ENCODE peak calls at places on chromosomes 6 and 20, in six cellular contexts. E, F, H, D, B and M are unnamed samples.

GRCh38 chr6:87291879-87292278 is 30.5 kb upstream of the SMIM8 start:
- DNase-seq in D (no peak), B (no peak), F (no peak), E (no peak), H (no peak), M (no peak)

GRCh38 chr20:44891826-44892225 is 6.3 kb downstream of the YWHAB start:
- DNase-seq in F (no peak), B (no peak), D (no peak), E (no peak), H (no peak), M (no peak)

GRCh38 chr6:48429021-48429420 is 318.0 kb upstream of the PTCHD4 start:
- DNase-seq in D (no peak), H (no peak), B (peak; percentile 12), E (no peak), F (no peak), M (peak; percentile 39)

GRCh38 chr6:89952696-89953095 is 58.4 kb downstream of the GJA10 start:
- DNase-seq in D (no peak), H (no peak), E (no peak), B (peak; percentile 73), F (no peak), M (peak; percentile 76)

GRCh38 chr6:74749211-74750142 is 456.4 kb downstream of the COL12A1 start:
- DNase-seq in F (no peak), B (peak; percentile 75), D (no peak), H (no peak), E (no peak), M (peak; percentile 74)

GRCh38 chr20:32444474-32445220 is 86.5 kb downstream of the ASXL1 start:
- DNase-seq in H (no peak), B (no peak), D (no peak), F (no peak), E (no peak), M (no peak)

GRCh38 chr6:95240514-95240913 is 336.8 kb upstream of the MANEA start:
- DNase-seq in E (no peak), B (no peak), H (no peak), D (no peak), F (no peak), M (no peak)

GRCh38 chr6:142945071-142945445 is at the start of gene HIVEP2:
- DNase-seq in B (peak; percentile 84), E (peak; percentile 87), H (peak; percentile 89), D (peak; percentile 84), F (peak; percentile 89), M (peak; percentile 91)

GRCh38 chr6:164039954-164040375 is 625.4 kb downstream of the QKI start:
- DNase-seq in F (peak; percentile 19), B (no peak), D (no peak), E (peak; percentile 36), H (peak; percentile 38), M (peak; percentile 50)

GRCh38 chr6:33725222-33725621 is 13.7 kb upstream of the UQCC2 start:
- DNase-seq in B (no peak), H (no peak), E (no peak), D (no peak), F (no peak), M (no peak)

GRCh38 chr6:70280462-70280861 is 22.4 kb downstream of the COL9A1 start:
- DNase-seq in D (no peak), F (no peak), E (no peak), B (no peak), H (no peak), M (no peak)

GRCh38 chr20:57697540-57697939 is 12.3 kb downstream of the PMEPA1 start:
- DNase-seq in E (no peak), F (no peak), H (no peak), D (no peak), B (no peak), M (peak; percentile 2)

GRCh38 chr6:14276066-14276465 is 158.5 kb downstream of the CD83 start:
- DNase-seq in F (no peak), E (no peak), D (no peak), B (no peak), H (no peak), M (no peak)

GRCh38 chr20:38460040-38460623 is 12.5 kb upstream of the RALGAPB start:
- DNase-seq in E (no peak), D (no peak), B (peak; percentile 91), H (peak; percentile 52), F (peak; percentile 70), M (peak; percentile 97)

GRCh38 chr6:5173862-5174643 is 86.7 kb downstream of the LYRM4 start:
- DNase-seq in H (no peak), F (no peak), E (no peak), B (no peak), D (no peak), M (peak; percentile 57)

GRCh38 chr6:135251416-135251815 is 70.3 kb downstream of the MYB start:
- DNase-seq in H (peak; percentile 41), B (no peak), D (no peak), F (peak; percentile 84), E (no peak), M (no peak)

GRCh38 chr6:132132911-132133639 is 181.9 kb upstream of the CCN2 start:
- DNase-seq in E (no peak), H (no peak), F (no peak), B (peak; percentile 83), D (no peak), M (peak; percentile 65)

GRCh38 chr20:19688031-19688806 is 69.8 kb upstream of the RIN2 start:
- DNase-seq in D (peak; percentile 73), H (peak; percentile 65), E (peak; percentile 80), B (peak; percentile 90), F (peak; percentile 82), M (peak; percentile 94)

GRCh38 chr6:52416629-52417151 is 3.5 kb upstream of the EFHC1 start:
- DNase-seq in E (no peak), F (peak; percentile 69), B (peak; percentile 80), H (peak; percentile 43), D (peak; percentile 83), M (peak; percentile 72)

GRCh38 chr6:72811971-72812421 is 190.1 kb downstream of the KCNQ5 start:
- DNase-seq in F (no peak), D (no peak), B (no peak), H (no peak), E (no peak), M (peak; percentile 30)

GRCh38 chr6:157823523-157824370 is 701 bp downstream of the SNX9 start:
- DNase-seq in H (no peak), F (peak; percentile 82), D (peak; percentile 58), E (peak; percentile 24), B (peak; percentile 87), M (peak; percentile 74)

GRCh38 chr20:47256665-47257236 is 99.7 kb downstream of the ZMYND8 start:
- DNase-seq in E (no peak), F (no peak), B (peak; percentile 30), D (no peak), H (no peak), M (peak; percentile 34)

GRCh38 chr20:48025661-48026060 is 240.4 kb upstream of the SULF2 start:
- DNase-seq in D (no peak), H (no peak), E (no peak), F (no peak), B (no peak), M (peak; percentile 20)

GRCh38 chr6:28858963-28859362 is 64.8 kb downstream of the TRIM27 start:
- DNase-seq in E (no peak), H (no peak), F (no peak), B (peak; percentile 79), D (no peak), M (no peak)

GRCh38 chr6:90459225-90459758 is 127.6 kb downstream of the MAP3K7 start:
- DNase-seq in H (no peak), E (no peak), D (no peak), F (no peak), B (peak; percentile 37), M (no peak)

GRCh38 chr20:59706106-59706693 is 101.9 kb downstream of the PHACTR3 start:
- DNase-seq in B (no peak), D (no peak), F (no peak), H (no peak), E (no peak), M (no peak)

GRCh38 chr6:106961136-106961535 is 13.4 kb downstream of the CD24 start:
- DNase-seq in E (no peak), D (no peak), B (no peak), F (no peak), H (no peak), M (no peak)

DNA sequence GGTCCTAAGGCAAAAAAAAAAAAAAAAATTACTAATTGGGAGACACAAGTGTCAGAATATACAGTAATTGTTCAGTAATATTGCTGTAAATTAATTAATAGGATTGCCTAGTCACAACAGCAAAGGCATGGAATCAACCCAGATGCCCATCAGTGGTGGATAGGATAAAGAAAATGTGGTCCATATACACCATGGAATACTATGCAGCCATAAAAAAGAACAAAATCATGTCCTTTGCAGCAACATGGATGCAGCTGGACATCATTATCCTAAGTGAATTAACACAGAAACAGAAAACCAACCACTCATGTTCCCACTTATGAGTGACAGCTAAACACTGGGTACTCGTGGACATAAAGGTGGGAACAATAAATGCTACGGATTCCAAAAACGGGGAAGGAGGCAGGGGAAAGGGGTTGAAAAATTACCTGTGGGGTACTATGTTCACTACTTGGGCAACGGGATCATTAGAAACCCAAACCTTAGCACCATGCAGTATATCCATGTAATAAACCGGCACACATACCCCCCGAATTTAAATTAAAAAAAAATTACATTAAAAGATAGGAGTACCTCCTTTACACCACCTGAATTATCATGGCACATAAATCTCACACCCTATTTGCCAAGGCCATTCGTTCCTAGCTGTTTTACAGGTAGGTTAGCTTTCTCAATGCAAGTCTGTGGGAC is 689 bp upstream of the PFDN4 start:
- DNase-seq in F (no peak), E (no peak), B (no peak), H (peak; percentile 23), D (no peak), M (no peak)
- H3K4me3 ChIP-seq in F (no peak overlapping the region), E (peak overlapping the region; percentile 97), B (no peak overlapping the region), H (no peak overlapping the region), D (peak overlapping the region; percentile 93), M (peak overlapping the region; percentile 90)

DNA sequence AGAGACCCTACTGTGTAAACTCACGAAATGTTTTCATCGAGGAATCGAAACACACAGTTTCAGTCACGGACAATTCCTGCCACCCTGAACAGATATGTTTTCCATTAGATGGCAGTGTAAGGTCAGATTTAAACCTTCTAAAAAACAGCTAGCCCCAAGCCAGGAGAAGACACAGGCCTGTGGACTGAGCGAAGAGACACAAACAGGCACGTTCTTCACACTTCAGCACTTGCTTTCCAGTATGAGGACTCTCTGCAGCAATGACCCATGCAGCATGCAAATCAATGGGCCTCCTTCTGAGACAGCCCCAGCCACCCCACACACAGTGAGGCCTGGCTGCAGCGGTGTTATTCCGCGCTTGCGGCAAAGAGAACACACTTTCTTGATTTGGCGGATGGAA is 31.9 kb downstream of the HUS1B start:
- DNase-seq in D (no peak), H (no peak), E (no peak), B (no peak), F (no peak), M (peak; percentile 70)
- TF ChIP-seq CTCF in D (no peak), H (peak; percentile 6), E (peak; percentile 50), B (no peak), F (no peak), M (peak; percentile 52)

DNA sequence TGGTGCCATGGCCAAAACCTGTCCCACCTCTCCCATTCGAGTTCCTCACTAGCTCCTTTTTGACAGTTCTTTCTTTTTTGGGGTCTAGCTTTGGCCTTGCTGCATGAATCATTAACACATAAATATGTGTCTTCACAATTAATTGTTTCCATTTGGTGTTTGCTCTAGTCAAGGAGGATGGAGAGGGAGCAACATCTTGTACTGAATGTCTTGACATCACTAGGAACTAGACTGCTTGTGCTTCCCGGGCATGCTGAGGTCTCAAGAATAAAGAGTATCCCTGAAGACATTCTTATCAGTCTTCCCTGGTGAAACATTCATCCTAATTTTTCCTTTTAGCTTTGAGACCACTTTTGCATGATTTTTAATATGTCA is 77.0 kb upstream of the ESR1 start:
- DNase-seq in E (no peak), F (no peak), H (no peak), D (no peak), B (no peak), M (no peak)
- H3K4me3 ChIP-seq in E (no peak overlapping the region), F (no peak overlapping the region), H (no peak overlapping the region), D (no peak overlapping the region), B (no peak overlapping the region), M (no peak overlapping the region)

GRCh38 chr6:97978855-97979271 is 695.8 kb upstream of the MMS22L start:
- DNase-seq in F (no peak), D (no peak), E (no peak), H (no peak), B (no peak), M (no peak)
- TF ChIP-seq CTCF in F (no peak), D (no peak), E (no peak), H (no peak), B (no peak), M (no peak)